ENCODE peak calls at places on chromosomes 16 and 17, in six cellular contexts. H is neural crest cell, Q is lung, D is A549, C is psoas muscle, Z is NB4. O is an unnamed sample.

GRCh38 chr17:78929908-78930775 is 5.0 kb upstream of the TIMP2 start:
- DNase-seq in H (no peak), Q (no peak), D (no peak), C (no peak), Z (no peak), O (no peak)

GRCh38 chr17:33142703-33143299 is 150.3 kb downstream of the ASIC2 start:
- DNase-seq in H (peak), Q (no peak), D (peak), C (no peak), Z (peak), O (no peak)

GRCh38 chr16:23064642-23065041 is 84.6 kb downstream of the USP31 start:
- DNase-seq in H (no peak), Q (no peak), D (no peak), C (no peak), Z (peak), O (no peak)

GRCh38 chr16:26765087-26765486 is 301.6 kb upstream of the C16orf82 start:
- DNase-seq in H (peak), Q (no peak), D (peak), C (no peak), Z (peak), O (no peak)

GRCh38 chr16:55041540-55042234 is 111.0 kb downstream of the IRX5 start:
- DNase-seq in H (no peak), Q (no peak), D (no peak), C (no peak), Z (no peak), O (no peak)

GRCh38 chr16:2471016-2471652 is at the start of gene NTN3:
- DNase-seq in H (peak), Q (no peak), D (no peak), C (no peak), Z (peak), O (no peak)

GRCh38 chr17:80270836-80271235 is 10.2 kb downstream of the RNF213 start:
- DNase-seq in H (peak), Q (no peak), D (peak), C (no peak), Z (peak), O (no peak)

GRCh38 chr17:47649972-47650524 is 329 bp downstream of the KPNB1 start:
- DNase-seq in H (no peak), Q (no peak), D (no peak), C (no peak), Z (no peak), O (no peak)

GRCh38 chr17:37527249-37527851 is 37.7 kb downstream of the DUSP14 start:
- DNase-seq in H (no peak), Q (no peak), D (peak), C (no peak), Z (peak), O (no peak)

GRCh38 chr16:67312450-67313118 is 14.0 kb downstream of the KCTD19 start:
- DNase-seq in H (no peak), Q (no peak), D (no peak), C (no peak), Z (no peak), O (no peak)

GRCh38 chr16:85556456-85557082 is 56.6 kb upstream of the GSE1 start:
- DNase-seq in H (no peak), Q (peak), D (peak), C (peak), Z (peak), O (no peak)

DNA sequence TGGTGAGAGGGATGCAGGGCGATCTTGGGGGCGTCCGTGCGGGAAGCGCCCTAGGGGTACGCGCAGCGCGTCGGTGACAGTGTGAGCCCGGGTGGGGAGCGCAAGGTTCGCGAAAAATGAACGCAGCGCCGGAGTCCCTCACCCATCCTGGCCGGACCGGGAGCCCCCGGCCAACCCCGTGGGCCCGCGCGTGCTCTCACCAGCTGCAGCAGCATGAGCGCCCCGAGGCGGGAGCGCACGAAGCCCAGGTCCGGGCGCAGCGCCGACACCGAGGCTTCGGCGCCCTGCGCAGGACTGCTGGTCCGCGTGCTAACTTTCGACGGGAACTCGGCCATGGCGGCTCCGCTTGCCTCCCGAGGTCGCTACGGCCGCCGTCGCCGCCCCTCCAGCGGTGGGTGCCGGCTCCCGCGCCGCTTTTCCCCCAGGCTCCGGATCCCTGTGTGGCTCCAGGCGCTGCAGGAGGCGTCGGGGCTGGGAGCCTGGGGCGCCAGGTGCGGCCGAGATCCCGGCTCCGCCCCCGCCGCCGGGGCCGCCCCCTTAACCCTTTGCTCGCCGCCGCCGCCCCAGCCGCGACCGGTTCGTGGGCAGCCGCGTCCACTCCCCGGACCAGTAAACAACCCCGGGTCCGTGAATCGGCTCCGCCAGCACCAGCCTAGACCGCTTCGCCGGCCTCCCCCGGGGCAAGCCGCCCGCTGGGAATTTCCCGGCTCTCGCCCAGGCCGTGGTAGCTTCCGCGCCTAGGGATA is at the start of gene PLLP:
- DNase-seq in H (no peak), Q (no peak), D (peak), C (no peak), Z (no peak), O (peak)
- TF ChIP-seq CTCF in H (no peak), Q (no peak), D (no peak), C (no peak), Z (no peak), O (no peak)

DNA sequence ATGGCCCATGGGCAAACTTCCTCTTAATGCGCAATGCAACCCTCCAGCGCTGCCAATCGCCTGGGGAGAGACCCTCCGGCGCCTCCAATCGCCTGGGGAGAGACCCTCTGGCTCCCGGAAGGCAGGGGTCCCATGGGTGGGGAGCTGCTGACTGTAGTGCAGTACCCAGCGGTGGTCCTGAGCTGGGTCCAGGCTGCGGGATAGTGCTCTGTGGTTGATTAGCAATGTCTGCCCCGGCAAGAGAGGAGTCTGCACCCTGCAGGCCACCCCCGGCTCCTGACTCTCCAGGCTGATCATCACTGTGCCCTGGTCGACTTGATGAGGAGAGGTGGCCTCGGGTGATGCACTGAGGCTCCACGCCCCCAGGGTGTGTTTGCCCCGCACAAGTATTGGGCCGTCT is 44.6 kb upstream of the ZNF469 start:
- DNase-seq in H (no peak), Q (no peak), D (no peak), C (no peak), Z (no peak), O (no peak)
- TF ChIP-seq CTCF in H (no peak), Q (no peak), D (no peak), C (no peak), Z (no peak), O (no peak)

GRCh38 chr16:82667437-82667836 is 40.7 kb downstream of the CDH13 start:
- DNase-seq in H (no peak), Q (no peak), D (no peak), C (no peak), Z (no peak), O (no peak)

GRCh38 chr16:82672676-82673075 is 45.9 kb downstream of the CDH13 start:
- DNase-seq in H (no peak), Q (no peak), D (no peak), C (no peak), Z (no peak), O (no peak)

GRCh38 chr16:82675300-82675699 is 48.5 kb downstream of the CDH13 start:
- DNase-seq in H (no peak), Q (no peak), D (no peak), C (no peak), Z (no peak), O (no peak)

GRCh38 chr16:82668094-82668493 is 41.3 kb downstream of the CDH13 start:
- DNase-seq in H (no peak), Q (no peak), D (no peak), C (no peak), Z (no peak), O (no peak)

GRCh38 chr16:82671743-82672142 is 45.0 kb downstream of the CDH13 start:
- DNase-seq in H (no peak), Q (no peak), D (no peak), C (no peak), Z (peak), O (no peak)
- TF ChIP-seq CTCF in H (peak), Q (no peak), D (peak), C (no peak), Z (peak), O (peak)

GRCh38 chr16:89672177-89672941 is 14.1 kb upstream of the CDK10 start:
- DNase-seq in H (no peak), Q (no peak), D (no peak), C (no peak), Z (no peak), O (no peak)

GRCh38 chr16:89667633-89668032 is 10.0 kb downstream of the SPATA33 start:
- DNase-seq in H (no peak), Q (no peak), D (no peak), C (no peak), Z (no peak), O (no peak)

GRCh38 chr16:89669755-89670154 is 12.1 kb downstream of the SPATA33 start:
- DNase-seq in H (no peak), Q (no peak), D (no peak), C (no peak), Z (no peak), O (no peak)

GRCh38 chr16:89668790-89669158 is 11.1 kb downstream of the SPATA33 start:
- DNase-seq in H (no peak), Q (no peak), D (no peak), C (no peak), Z (no peak), O (no peak)

GRCh38 chr16:89670496-89671431 is 13.1 kb downstream of the SPATA33 start:
- DNase-seq in H (no peak), Q (no peak), D (no peak), C (no peak), Z (peak), O (no peak)
- TF ChIP-seq CTCF in H (no peak), Q (no peak), D (no peak), C (no peak), Z (no peak), O (no peak)

O was measured in osteocyte.